ENCODE peak calls at places on chromosomes 5 and 9, in four cellular contexts. One of them, this sample, is unnamed.

GRCh38 chr9:33130501-33130900 is 36.6 kb downstream of the B4GALT1 start:
- DNase-seq in H1: no peak
- DNase-seq in GM12878: no peak
- DNase-seq in endothelial cell of umbilical vein: peak
- DNase-seq in this sample: no peak

GRCh38 chr5:112063878-112064615 is 307.1 kb upstream of the NREP start:
- DNase-seq in H1: no peak
- DNase-seq in GM12878: no peak
- DNase-seq in endothelial cell of umbilical vein: no peak
- DNase-seq in this sample: no peak

GRCh38 chr9:96327694-96328352 is 25.8 kb upstream of the HSD17B3 start:
- DNase-seq in H1: no peak
- DNase-seq in GM12878: peak
- DNase-seq in endothelial cell of umbilical vein: peak
- DNase-seq in this sample: no peak

GRCh38 chr9:37415011-37415719 is 7.3 kb upstream of the GRHPR start:
- DNase-seq in H1: peak
- DNase-seq in GM12878: no peak
- DNase-seq in endothelial cell of umbilical vein: peak
- DNase-seq in this sample: peak

GRCh38 chr5:75037106-75037505 is 15.3 kb downstream of the GCNT4 start:
- DNase-seq in H1: no peak
- DNase-seq in GM12878: no peak
- DNase-seq in endothelial cell of umbilical vein: peak
- DNase-seq in this sample: peak

GRCh38 chr9:134570151-134570621 is 71.4 kb upstream of the COL5A1 start:
- DNase-seq in H1: no peak
- DNase-seq in GM12878: no peak
- DNase-seq in endothelial cell of umbilical vein: no peak
- DNase-seq in this sample: no peak

GRCh38 chr9:37413311-37413710 is 9.2 kb upstream of the GRHPR start:
- DNase-seq in H1: no peak
- DNase-seq in GM12878: no peak
- DNase-seq in endothelial cell of umbilical vein: no peak
- DNase-seq in this sample: no peak

GRCh38 chr5:139808481-139809330 is 13.1 kb downstream of the PSD2 start:
- DNase-seq in H1: no peak
- DNase-seq in GM12878: no peak
- DNase-seq in endothelial cell of umbilical vein: peak
- DNase-seq in this sample: no peak

GRCh38 chr9:38288502-38288901 is 104.0 kb upstream of the ALDH1B1 start:
- DNase-seq in H1: no peak
- DNase-seq in GM12878: no peak
- DNase-seq in endothelial cell of umbilical vein: no peak
- DNase-seq in this sample: no peak

GRCh38 chr9:84781431-84781830 is 111.9 kb downstream of the NTRK2 start:
- DNase-seq in H1: no peak
- DNase-seq in GM12878: no peak
- DNase-seq in endothelial cell of umbilical vein: peak
- DNase-seq in this sample: no peak

GRCh38 chr9:34628656-34629491 is at the start of gene ARID3C:
- DNase-seq in H1: no peak
- DNase-seq in GM12878: no peak
- DNase-seq in endothelial cell of umbilical vein: no peak
- DNase-seq in this sample: no peak
- TF ChIP-seq EZH2 in H1: peak
- TF ChIP-seq EZH2 in GM12878: peak
- TF ChIP-seq EZH2 in endothelial cell of umbilical vein: peak
- TF ChIP-seq EZH2 in this sample: no peak

GRCh38 chr5:37323607-37324006 is 47.3 kb downstream of the NUP155 start:
- DNase-seq in H1: no peak
- DNase-seq in GM12878: no peak
- DNase-seq in endothelial cell of umbilical vein: no peak
- DNase-seq in this sample: no peak

DNA sequence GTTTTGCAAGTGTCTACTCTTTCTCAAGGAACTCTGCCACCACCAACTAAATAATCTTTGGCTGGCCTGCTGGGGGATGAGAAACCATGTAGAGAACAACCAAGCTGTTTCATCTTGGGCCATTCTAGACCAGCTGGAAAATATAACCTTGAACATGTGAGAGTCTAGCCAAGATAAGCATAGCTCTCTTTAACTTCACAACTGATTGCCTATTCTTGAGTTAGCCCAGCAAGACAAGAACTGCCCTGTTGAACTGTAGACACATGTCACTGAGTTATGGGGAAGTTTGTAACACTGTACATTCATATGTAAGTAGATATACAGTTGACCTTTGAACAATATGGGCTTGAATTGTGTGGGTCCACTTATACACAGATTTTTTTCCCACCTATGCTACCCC is 44.4 kb downstream of the NUP155 start:
- DNase-seq in H1: no peak
- DNase-seq in GM12878: no peak
- DNase-seq in endothelial cell of umbilical vein: no peak
- DNase-seq in this sample: no peak
- TF ChIP-seq POLR2A in H1: no peak
- TF ChIP-seq POLR2A in GM12878: no peak
- TF ChIP-seq POLR2A in endothelial cell of umbilical vein: no peak
- TF ChIP-seq POLR2A in this sample: no peak

GRCh38 chr5:55231476-55232193 is 1.8 kb downstream of the CCNO start:
- DNase-seq in H1: no peak
- DNase-seq in GM12878: no peak
- DNase-seq in endothelial cell of umbilical vein: peak
- DNase-seq in this sample: no peak

GRCh38 chr5:55232194-55232984 is 1.0 kb downstream of the CCNO start:
- DNase-seq in H1: no peak
- DNase-seq in GM12878: no peak
- DNase-seq in endothelial cell of umbilical vein: peak
- DNase-seq in this sample: peak

GRCh38 chr5:55232985-55233928 is at the start of gene CCNO:
- DNase-seq in H1: peak
- DNase-seq in GM12878: no peak
- DNase-seq in endothelial cell of umbilical vein: peak
- DNase-seq in this sample: peak

GRCh38 chr5:55230086-55230629 is 3.0 kb upstream of the MCIDAS start:
- DNase-seq in H1: no peak
- DNase-seq in GM12878: no peak
- DNase-seq in endothelial cell of umbilical vein: no peak
- DNase-seq in this sample: no peak

DNA sequence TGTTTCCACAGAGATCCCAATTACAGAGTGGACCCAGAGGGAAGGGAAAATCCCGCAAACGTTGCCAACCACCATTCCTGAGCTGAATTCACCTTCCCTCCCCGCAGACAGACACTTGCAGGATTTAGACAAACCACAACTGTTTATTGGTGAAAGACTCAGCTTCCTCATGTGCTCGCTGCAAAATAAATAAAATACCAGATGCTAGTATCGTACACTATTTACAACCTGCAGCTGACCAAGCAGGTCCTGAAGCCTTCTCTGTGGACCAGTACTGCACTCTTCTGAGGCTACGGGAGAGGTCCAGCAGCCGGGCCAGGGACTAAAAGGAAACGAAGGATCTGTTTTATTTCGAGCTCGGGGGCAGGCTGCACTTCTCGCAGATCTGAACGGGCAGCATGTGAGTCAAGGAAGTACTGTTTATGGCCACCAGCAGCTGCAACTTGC is 2.4 kb downstream of the CCNO start:
- DNase-seq in H1: no peak
- DNase-seq in GM12878: no peak
- DNase-seq in endothelial cell of umbilical vein: no peak
- DNase-seq in this sample: no peak
- TF ChIP-seq EZH2 in H1: no peak
- TF ChIP-seq EZH2 in GM12878: no peak
- TF ChIP-seq EZH2 in endothelial cell of umbilical vein: no peak
- TF ChIP-seq EZH2 in this sample: no peak

GRCh38 chr9:68717554-68718453 is 12.8 kb downstream of the PIP5K1B start:
- DNase-seq in H1: no peak
- DNase-seq in GM12878: no peak
- DNase-seq in endothelial cell of umbilical vein: no peak
- DNase-seq in this sample: no peak
- TF ChIP-seq POLR2A in H1: no peak
- TF ChIP-seq POLR2A in GM12878: no peak
- TF ChIP-seq POLR2A in endothelial cell of umbilical vein: no peak
- TF ChIP-seq POLR2A in this sample: no peak

GRCh38 chr5:90590-91547 is 1.1 kb upstream of the PLEKHG4B start:
- DNase-seq in H1: no peak
- DNase-seq in GM12878: no peak
- DNase-seq in endothelial cell of umbilical vein: no peak
- DNase-seq in this sample: no peak
- TF ChIP-seq EZH2 in H1: no peak
- TF ChIP-seq EZH2 in GM12878: no peak
- TF ChIP-seq EZH2 in endothelial cell of umbilical vein: no peak
- TF ChIP-seq EZH2 in this sample: no peak